ENCODE peak calls at places on chromosomes 12 and 14, in seven cellular contexts. V is tibial artery; L is IMR-90; Y is upper lobe of right lung; C is activated CD4-positive, CD25-positive, alpha-beta regulatory T cell; J is mammary epithelial cell; T is effector memory CD4-positive, alpha-beta T cell. U is an unnamed sample.

GRCh38 chr12:113072136-113072535 is 15.6 kb downstream of the DTX1 start:
- DNase-seq in L (no peak), J (no peak), V (no peak), Y (no peak), T (no peak), C (no peak), U (no peak)

GRCh38 chr14:75156901-75157300 is 19.5 kb downstream of the TMED10 start:
- DNase-seq in Y (no peak), C (no peak), T (peak; percentile 3), L (no peak), V (no peak), J (peak; percentile 21), U (no peak)

GRCh38 chr14:59846595-59846994 is 24.0 kb downstream of the RTN1 start:
- DNase-seq in J (no peak), V (no peak), Y (no peak), L (no peak), C (no peak), T (no peak), U (no peak)

GRCh38 chr12:91732086-91732485 is 413.6 kb downstream of the BTG1 start:
- DNase-seq in V (no peak), J (peak; percentile 75), T (no peak), Y (no peak), L (peak; percentile 46), C (no peak), U (no peak)

GRCh38 chr12:46303039-46303666 is 34.3 kb upstream of the SLC38A1 start:
- DNase-seq in Y (no peak), V (no peak), C (peak; percentile 18), L (peak; percentile 33), J (peak; percentile 53), T (peak; percentile 40), U (peak; percentile 30)

GRCh38 chr12:49920241-49920914 is 16.7 kb upstream of the FAIM2 start:
- DNase-seq in L (peak; percentile 50), V (no peak), C (no peak), T (no peak), J (no peak), Y (peak; percentile 49), U (no peak)

GRCh38 chr12:95494888-95495287 is 20.9 kb downstream of the METAP2 start:
- DNase-seq in T (no peak), C (no peak), L (no peak), V (no peak), Y (no peak), J (no peak), U (no peak)

GRCh38 chr12:30286345-30286926 is 409.2 kb downstream of the IPO8 start:
- DNase-seq in T (no peak), L (peak; percentile 42), C (no peak), J (peak; percentile 16), Y (no peak), V (no peak), U (no peak)

GRCh38 chr12:124569375-124570148 is 2.1 kb upstream of the NCOR2 start:
- DNase-seq in T (no peak), L (no peak), C (no peak), Y (no peak), V (no peak), J (no peak), U (no peak)

GRCh38 chr14:22848391-22849164 is 12.2 kb downstream of the MMP14 start:
- DNase-seq in C (no peak), T (no peak), V (peak; percentile 96), Y (peak; percentile 69), L (peak; percentile 92), J (peak; percentile 54), U (peak; percentile 45)